ENCODE peak calls at places on chromosomes 6 and 20, in five cellular contexts. Y, H, R, M and K are unnamed samples.

GRCh38 chr6:82072113-82072512 is 175.4 kb downstream of the IBTK start:
- DNase-seq in Y (no peak), H (peak; percentile 51), R (no peak), M (no peak), K (no peak)

GRCh38 chr6:84652356-84653026 is 111.9 kb downstream of the TBX18 start:
- DNase-seq in Y (peak; percentile 68), H (peak; percentile 91), R (peak; percentile 66), M (no peak), K (no peak)

GRCh38 chr6:25168637-25169036 is 110.5 kb upstream of the CARMIL1 start:
- DNase-seq in Y (no peak), H (no peak), R (no peak), M (no peak), K (no peak)

GRCh38 chr20:47181056-47181862 is 175.2 kb downstream of the ZMYND8 start:
- DNase-seq in Y (peak; percentile 84), H (peak; percentile 61), R (peak; percentile 86), M (no peak), K (no peak)

GRCh38 chr6:146111864-146112263 is 83.0 kb downstream of the GRM1 start:
- DNase-seq in Y (peak; percentile 29), H (no peak), R (peak; percentile 91), M (no peak), K (no peak)

GRCh38 chr6:36752187-36752885 is 54.7 kb downstream of the RAB44 start:
- DNase-seq in Y (peak; percentile 54), H (no peak), R (peak; percentile 72), M (no peak), K (no peak)

GRCh38 chr20:33561981-33562601 is 72.2 kb downstream of the CBFA2T2 start:
- DNase-seq in Y (peak; percentile 95), H (peak; percentile 95), R (peak; percentile 93), M (no peak), K (no peak)

GRCh38 chr6:44074383-44075136 is 52.7 kb downstream of the MRPL14 start:
- DNase-seq in Y (peak; percentile 82), H (peak; percentile 81), R (peak; percentile 74), M (peak; percentile 90), K (peak; percentile 41)

GRCh38 chr20:3239026-3239866 is at the start of gene SLC4A11:
- DNase-seq in Y (peak; percentile 73), H (peak; percentile 62), R (peak; percentile 90), M (peak; percentile 92), K (no peak)

GRCh38 chr6:1554241-1554880 is 55.4 kb upstream of the FOXC1 start:
- DNase-seq in Y (no peak), H (peak; percentile 41), R (no peak), M (no peak), K (no peak)

GRCh38 chr6:150775804-150776203 is 89.7 kb upstream of the MTHFD1L start:
- DNase-seq in Y (no peak), H (no peak), R (no peak), M (no peak), K (no peak)

GRCh38 chr20:51480507-51481270 is 61.8 kb downstream of the NFATC2 start:
- DNase-seq in Y (no peak), H (no peak), R (no peak), M (no peak), K (no peak)

GRCh38 chr20:49545572-49545971 is 22.4 kb downstream of the PTGIS start:
- DNase-seq in Y (no peak), H (no peak), R (no peak), M (no peak), K (no peak)

GRCh38 chr6:30102701-30103629 is 9.9 kb downstream of the TRIM31 start:
- DNase-seq in Y (peak; percentile 91), H (peak; percentile 85), R (peak; percentile 90), M (peak; percentile 84), K (peak; percentile 62)

GRCh38 chr6:78810698-78811097 is 56.7 kb upstream of the IRAK1BP1 start:
- DNase-seq in Y (peak; percentile 99), H (peak; percentile 56), R (peak; percentile 100), M (no peak), K (no peak)

GRCh38 chr6:1584146-1584545 is 25.6 kb upstream of the FOXC1 start:
- DNase-seq in Y (no peak), H (no peak), R (no peak), M (no peak), K (no peak)

GRCh38 chr6:152124432-152125074 is 317.1 kb downstream of the ESR1 start:
- DNase-seq in Y (peak; percentile 72), H (peak; percentile 74), R (peak; percentile 72), M (no peak), K (no peak)

GRCh38 chr6:163516908-163517307 is 102.4 kb downstream of the QKI start:
- DNase-seq in Y (no peak), H (no peak), R (no peak), M (no peak), K (no peak)

GRCh38 chr20:6235510-6235909 is 112.7 kb upstream of the FERMT1 start:
- DNase-seq in Y (no peak), H (no peak), R (no peak), M (no peak), K (no peak)

GRCh38 chr6:112710710-112711109 is 363.6 kb downstream of the RFPL4B start:
- DNase-seq in Y (no peak), H (no peak), R (peak; percentile 61), M (no peak), K (no peak)

GRCh38 chr6:165913676-165914570 is 250.9 kb upstream of the PDE10A start:
- DNase-seq in Y (no peak), H (no peak), R (no peak), M (no peak), K (no peak)

GRCh38 chr6:10347561-10348327 is 67.1 kb downstream of the TFAP2A start:
- DNase-seq in Y (peak; percentile 87), H (peak; percentile 1), R (peak; percentile 98), M (no peak), K (no peak)

GRCh38 chr6:5323979-5324378 is 62.7 kb downstream of the FARS2 start:
- DNase-seq in Y (no peak), H (no peak), R (no peak), M (no peak), K (no peak)

GRCh38 chr6:74447013-74447412 is 751.0 kb downstream of the CD109 start:
- DNase-seq in Y (no peak), H (peak; percentile 61), R (no peak), M (no peak), K (no peak)

GRCh38 chr6:126188271-126188909 is 151.5 kb upstream of the CENPW start:
- DNase-seq in Y (peak; percentile 75), H (peak; percentile 25), R (no peak), M (no peak), K (no peak)

GRCh38 chr6:143971453-143971852 is 36.6 kb downstream of the PLAGL1 start:
- DNase-seq in Y (no peak), H (no peak), R (no peak), M (no peak), K (no peak)

GRCh38 chr6:93017626-93018025 is 401.7 kb downstream of the EPHA7 start:
- DNase-seq in Y (no peak), H (no peak), R (no peak), M (no peak), K (no peak)

GRCh38 chr6:116304538-116305097 is 24.9 kb upstream of the TSPYL1 start:
- DNase-seq in Y (no peak), H (no peak), R (no peak), M (no peak), K (no peak)

GRCh38 chr6:138523347-138524210 is 24.3 kb upstream of the NHSL1 start:
- DNase-seq in Y (peak; percentile 45), H (no peak), R (peak; percentile 61), M (no peak), K (no peak)

GRCh38 chr6:135922170-135922569 is 70.7 kb downstream of the PDE7B start:
- DNase-seq in Y (peak; percentile 98), H (peak; percentile 98), R (peak; percentile 97), M (no peak), K (no peak)

GRCh38 chr6:143136647-143137046 is 76.0 kb downstream of the AIG1 start:
- DNase-seq in Y (no peak), H (no peak), R (no peak), M (no peak), K (no peak)

GRCh38 chr6:6803180-6803978 is 214.9 kb downstream of the LY86 start:
- DNase-seq in Y (peak; percentile 98), H (no peak), R (peak; percentile 100), M (no peak), K (no peak)

GRCh38 chr6:150267686-150268561 is 100.9 kb upstream of the IYD start:
- DNase-seq in Y (peak; percentile 77), H (peak; percentile 81), R (peak; percentile 96), M (no peak), K (no peak)

GRCh38 chr6:120996340-120996739 is 337.9 kb downstream of the TBC1D32 start:
- DNase-seq in Y (no peak), H (no peak), R (no peak), M (no peak), K (no peak)

GRCh38 chr6:151549790-151550189 is 56.0 kb downstream of the CCDC170 start:
- DNase-seq in Y (no peak), H (no peak), R (no peak), M (no peak), K (no peak)

GRCh38 chr6:108946695-108947094 is 98.5 kb downstream of the ARMC2 start:
- DNase-seq in Y (no peak), H (peak; percentile 34), R (peak; percentile 33), M (no peak), K (no peak)
- TF ChIP-seq CTCF in Y (no peak), H (no peak), R (no peak), M (no peak), K (no peak)

DNA sequence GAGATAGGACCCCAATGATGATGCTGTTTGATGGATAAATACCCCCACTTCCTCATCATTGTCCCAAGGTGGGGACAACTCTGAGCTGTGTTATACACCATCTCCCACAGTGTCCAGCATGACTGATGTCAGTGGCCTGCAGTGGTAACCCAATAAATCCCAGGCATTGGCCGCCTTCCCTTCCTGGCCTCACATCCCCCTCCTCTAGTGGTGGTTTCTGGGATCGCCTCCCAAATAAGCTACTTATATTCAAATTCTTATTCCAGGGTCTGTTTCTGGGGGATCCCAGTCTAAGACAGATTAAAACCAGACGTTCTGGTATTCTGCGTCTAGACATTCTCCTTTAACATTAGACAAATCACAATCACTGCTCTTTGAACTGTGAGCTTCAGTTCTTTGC is 90.6 kb downstream of the SCP2D1 start:
- DNase-seq in Y (no peak), H (no peak), R (no peak), M (no peak), K (no peak)
- TF ChIP-seq CTCF in Y (no peak), H (peak; percentile 14), R (no peak), M (no peak), K (no peak)

DNA sequence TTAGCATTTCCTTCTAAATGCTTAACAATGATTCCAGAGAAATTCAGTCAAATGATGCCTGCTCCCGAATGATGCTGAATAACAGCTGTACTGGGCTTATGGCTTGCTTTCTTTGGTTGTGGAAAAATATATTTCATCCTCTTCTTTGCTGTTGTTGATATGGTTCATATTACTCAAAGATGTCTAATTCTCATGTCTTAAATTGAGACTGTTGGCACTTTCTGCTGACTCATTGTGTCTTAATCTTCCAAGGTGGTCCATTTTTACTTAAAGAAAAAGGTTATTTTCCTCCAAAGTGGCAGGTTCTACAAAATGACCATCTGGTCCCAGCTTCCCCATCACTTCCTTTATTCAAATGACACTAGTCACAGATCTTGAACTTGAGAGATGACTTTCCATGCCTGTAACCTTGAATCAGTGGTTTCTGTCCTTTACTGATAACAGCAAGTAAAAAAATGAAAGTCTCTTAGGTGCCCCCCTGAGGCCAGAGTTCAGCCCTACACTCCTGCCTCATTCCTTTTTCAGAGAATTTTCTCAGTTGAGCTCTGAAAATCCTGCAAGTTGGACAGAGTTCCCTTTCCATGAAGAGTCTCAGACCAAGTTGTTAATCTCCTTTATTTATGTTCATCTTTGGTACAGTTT is 6.9 kb downstream of the SNAP25 start:
- DNase-seq in Y (no peak), H (no peak), R (no peak), M (no peak), K (no peak)
- TF ChIP-seq CTCF in Y (peak; percentile 30), H (peak; percentile 8), R (peak; percentile 5), M (no peak), K (peak; percentile 61)

GRCh38 chr6:31831350-31832215 is 4.0 kb downstream of the HSPA1B start:
- DNase-seq in Y (peak; percentile 59), H (no peak), R (peak; percentile 46), M (no peak), K (no peak)
- TF ChIP-seq CTCF in Y (no peak), H (no peak), R (no peak), M (no peak), K (no peak)